ENCODE peak calls at places on chromosomes 2 and 18, in five cellular contexts. Z is stomach, I is SK-N-SH, F is breast epithelium, V is spleen. B is an unnamed sample. For H3K4me1, the result is how much of the 10 kb centered on the place peaks cover.

GRCh38 chr2:8977758-8978157 is 25.7 kb downstream of the MBOAT2 start:
- DNase-seq in F (no peak), V (no peak), Z (no peak), I (no peak), B (no peak)

GRCh38 chr2:160920791-160921303 is 239.4 kb upstream of the TANK start:
- DNase-seq in I (peak), Z (no peak), V (no peak), F (no peak), B (no peak)

GRCh38 chr2:146990311-146990781 is 854.5 kb upstream of the ACVR2A start:
- DNase-seq in Z (no peak), F (no peak), I (no peak), V (no peak), B (no peak)

GRCh38 chr18:45935591-45936335 is 31.4 kb downstream of the EPG5 start:
- DNase-seq in Z (no peak), F (no peak), I (no peak), V (no peak), B (no peak)

GRCh38 chr2:188984680-188985079 is 10.5 kb downstream of the COL3A1 start:
- DNase-seq in I (no peak), Z (no peak), V (no peak), F (no peak), B (no peak)

GRCh38 chr2:148513425-148513824 is 131.1 kb upstream of the EPC2 start:
- DNase-seq in V (no peak), F (no peak), Z (no peak), I (no peak), B (no peak)

GRCh38 chr2:43944915-43945314 is 50.9 kb downstream of the LRPPRC start:
- DNase-seq in I (no peak), F (no peak), V (no peak), Z (no peak), B (no peak)

GRCh38 chr2:239789711-239790110 is 235.4 kb downstream of the NDUFA10 start:
- DNase-seq in F (peak), V (peak), Z (no peak), I (no peak), B (no peak)

GRCh38 chr2:45339253-45339652 is 271.8 kb downstream of the SRBD1 start:
- DNase-seq in Z (no peak), F (no peak), V (no peak), I (no peak), B (peak)

GRCh38 chr2:109700680-109701274 is 86.6 kb downstream of the SOWAHC start:
- DNase-seq in Z (no peak), I (no peak), V (no peak), F (no peak), B (no peak)

GRCh38 chr2:120452131-120452530 is 106.2 kb downstream of the INHBB start:
- DNase-seq in V (peak), I (no peak), F (no peak), Z (no peak), B (no peak)

GRCh38 chr18:63138469-63139340 is 180.9 kb downstream of the BCL2 start:
- DNase-seq in I (no peak), Z (no peak), F (no peak), V (peak), B (no peak)

GRCh38 chr18:27845897-27846296 is 331.0 kb downstream of the CDH2 start:
- DNase-seq in V (no peak), F (no peak), I (no peak), Z (no peak), B (no peak)

GRCh38 chr2:147384659-147385058 is 460.2 kb upstream of the ACVR2A start:
- DNase-seq in I (no peak), V (no peak), Z (no peak), F (no peak), B (no peak)

GRCh38 chr18:31508781-31509180 is 10.8 kb downstream of the DSG2 start:
- DNase-seq in I (no peak), V (no peak), F (no peak), Z (no peak), B (no peak)

GRCh38 chr18:37566479-37567060 is 972 bp upstream of the CELF4 start:
- DNase-seq in I (peak), Z (no peak), F (no peak), V (peak), B (no peak)

GRCh38 chr2:229297284-229297683 is 26.2 kb upstream of the PID1 start:
- DNase-seq in F (no peak), I (no peak), Z (no peak), V (no peak), B (no peak)

GRCh38 chr2:143901185-143901842 is 618.6 kb downstream of the ZEB2 start:
- DNase-seq in F (no peak), V (no peak), Z (no peak), I (no peak), B (no peak)

GRCh38 chr2:52036036-52036435 is 1004.1 kb upstream of the NRXN1 start:
- DNase-seq in I (no peak), F (no peak), V (no peak), Z (no peak), B (no peak)

GRCh38 chr18:577606-578005 is 2.6 kb upstream of the CETN1 start:
- DNase-seq in V (no peak), F (no peak), Z (no peak), I (no peak), B (no peak)

GRCh38 chr18:62346327-62347090 is 21.4 kb downstream of the TNFRSF11A start:
- DNase-seq in F (no peak), Z (no peak), V (no peak), I (no peak), B (no peak)

GRCh38 chr2:198004921-198005829 is 200.8 kb downstream of the PLCL1 start:
- DNase-seq in I (no peak), V (no peak), Z (no peak), F (no peak), B (no peak)

GRCh38 chr18:61713502-61713901 is 179.3 kb downstream of the RNF152 start:
- DNase-seq in V (no peak), F (no peak), I (no peak), Z (no peak), B (no peak)

GRCh38 chr2:189613077-189613636 is 32.6 kb upstream of the SLC40A1 start:
- DNase-seq in F (no peak), I (no peak), Z (no peak), V (no peak), B (no peak)

GRCh38 chr2:241011296-241011600 is 12.8 kb downstream of the SNED1 start:
- DNase-seq in F (peak), V (peak), I (no peak), Z (peak), B (peak)

GRCh38 chr2:41920812-41921211 is 127.0 kb upstream of the PKDCC start:
- DNase-seq in Z (no peak), I (no peak), V (no peak), F (no peak), B (no peak)

GRCh38 chr2:65263257-65263656 is 35.6 kb downstream of the ACTR2 start:
- DNase-seq in V (no peak), F (no peak), I (no peak), Z (no peak), B (no peak)

GRCh38 chr2:112811841-112812306 is 24.7 kb downstream of the IL1B start:
- DNase-seq in V (no peak), F (no peak), Z (no peak), I (no peak), B (no peak)

GRCh38 chr2:178484245-178485041 is 4.2 kb downstream of the PLEKHA3 start:
- DNase-seq in V (no peak), F (no peak), I (no peak), Z (peak), B (no peak)

GRCh38 chr2:230797515-230798495 is 66.9 kb upstream of the ITM2C start:
- DNase-seq in I (no peak), Z (no peak), F (no peak), V (no peak), B (no peak)

GRCh38 chr2:51673628-51674027 is 641.7 kb upstream of the NRXN1 start:
- DNase-seq in I (no peak), F (no peak), Z (no peak), V (no peak), B (no peak)

GRCh38 chr2:112121682-112122254 is 16.4 kb upstream of the FBLN7 start:
- DNase-seq in V (no peak), F (no peak), I (peak), Z (no peak), B (no peak)

GRCh38 chr2:118056165-118056534 is 32.1 kb upstream of the INSIG2 start:
- DNase-seq in I (no peak), F (no peak), Z (no peak), V (no peak), B (no peak)

DNA sequence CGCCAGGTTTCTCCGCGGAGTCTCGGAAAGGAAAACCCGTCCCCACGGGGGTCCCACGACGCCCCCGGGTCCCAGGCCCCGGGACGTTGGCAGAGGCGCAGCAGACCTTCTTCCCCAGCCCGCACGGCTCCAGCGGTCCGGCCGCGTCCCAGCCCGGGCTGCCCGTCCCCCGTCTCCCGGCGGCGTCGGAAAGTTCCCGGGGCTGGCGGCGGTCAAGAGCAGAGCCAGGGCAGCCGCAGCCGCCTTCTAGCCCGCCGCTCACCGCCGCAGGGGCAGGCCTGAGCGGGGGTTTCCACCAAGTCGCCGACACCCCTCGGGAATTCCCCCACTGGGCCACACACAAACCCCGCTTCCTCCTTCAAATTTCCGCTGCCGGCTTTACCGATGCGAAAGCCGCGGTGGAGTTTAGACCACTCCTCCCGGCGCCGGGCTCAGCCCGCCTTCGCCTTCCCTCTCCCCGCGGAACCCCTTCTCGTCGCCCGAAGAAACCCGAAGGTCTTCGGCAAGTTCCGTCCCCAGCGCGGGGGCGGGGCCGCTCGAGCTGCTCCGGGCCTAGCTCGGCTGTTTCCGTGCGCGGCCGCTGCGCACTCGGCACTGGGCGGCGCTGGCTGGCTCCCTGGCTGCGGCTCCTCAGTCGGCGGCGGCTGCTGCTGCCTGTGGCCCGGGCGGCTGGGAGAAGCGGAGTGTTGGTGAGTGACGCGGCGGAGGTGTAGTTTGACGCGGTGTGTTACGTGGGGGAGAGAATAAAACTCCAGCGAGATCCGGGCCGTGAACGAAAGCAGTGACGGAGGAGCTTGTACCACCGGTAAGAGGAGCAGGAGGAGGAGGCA is at the start of gene CREB1:
- DNase-seq in F (peak), V (peak), I (peak), Z (peak), B (peak)
- H3K4me1 ChIP-seq in F (under half), V (half or more), I (under half), Z (half or more), B (under half)

DNA sequence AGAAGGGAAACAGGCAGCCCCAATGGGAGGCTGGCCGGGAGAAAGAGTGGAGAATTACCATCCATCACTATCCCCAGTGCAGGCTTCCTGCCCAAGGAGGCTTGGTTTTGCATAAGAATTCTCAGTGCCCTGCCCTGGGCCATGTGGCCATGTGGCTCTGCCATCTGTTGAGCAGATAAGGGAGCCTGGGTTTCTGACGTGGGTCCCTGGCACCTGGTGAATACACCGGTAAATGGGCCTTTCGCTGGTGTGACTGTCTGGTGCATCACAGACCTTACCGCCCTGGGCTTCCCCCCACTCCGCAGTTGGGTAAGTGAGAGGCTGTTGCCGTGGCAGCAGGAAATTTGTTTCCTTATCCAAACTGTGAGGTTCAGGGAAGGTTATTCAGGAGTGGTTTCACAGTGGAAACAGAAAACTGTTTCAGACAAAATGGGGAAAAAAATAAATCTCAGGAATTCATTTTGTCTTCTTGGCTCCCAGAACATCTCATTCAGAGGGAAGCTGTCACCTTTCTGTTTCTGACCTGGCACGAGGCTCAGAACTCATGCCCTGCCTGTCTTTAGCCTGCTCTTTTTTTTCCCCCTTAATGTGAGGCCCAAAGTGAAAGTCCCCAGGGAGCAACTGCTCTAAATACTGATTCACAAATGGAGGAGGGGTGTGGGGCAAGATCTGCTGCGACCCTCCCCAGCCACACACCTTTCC is 54.7 kb upstream of the TMEM163 start:
- DNase-seq in V (no peak), F (no peak), Z (peak), I (peak), B (no peak)
- H3K4me3 ChIP-seq in V (no peak), F (no peak), Z (no peak), I (no peak), B (no peak)

DNA sequence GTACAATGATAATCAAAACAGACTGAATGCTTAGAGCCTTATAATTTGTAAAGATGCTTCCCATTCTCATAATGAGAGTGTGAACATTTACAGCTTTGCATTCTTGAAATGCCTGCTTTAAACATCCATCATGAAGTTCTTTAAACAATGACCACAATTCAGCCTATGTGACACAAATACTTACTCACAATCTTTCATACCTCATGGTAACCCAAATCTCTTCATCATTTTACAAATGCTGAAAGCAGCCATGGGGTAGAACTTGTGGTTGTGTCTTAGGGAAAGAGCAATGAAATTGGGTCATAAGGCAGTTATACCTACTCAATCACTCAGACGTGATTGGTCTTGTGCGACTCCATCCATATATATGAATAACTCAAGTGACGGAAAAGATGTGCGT is 140.7 kb downstream of the RND3 start:
- DNase-seq in I (no peak), Z (no peak), F (no peak), V (no peak), B (no peak)
- TF ChIP-seq POLR2AphosphoS5 in I (no peak), Z (no peak), F (no peak), V (no peak), B (no peak)

GRCh38 chr2:71226965-71227560 is at the start of gene PAIP2B:
- DNase-seq in F (peak), I (peak), V (peak), Z (peak), B (peak)

GRCh38 chr2:71224457-71224856 is 2.4 kb downstream of the PAIP2B start:
- DNase-seq in I (no peak), Z (no peak), V (no peak), F (no peak), B (no peak)

GRCh38 chr2:71226391-71226964 is 425 bp downstream of the PAIP2B start:
- DNase-seq in I (peak), V (peak), F (peak), Z (peak), B (no peak)

GRCh38 chr2:71223767-71224333 is 3.1 kb downstream of the PAIP2B start:
- DNase-seq in F (peak), Z (peak), I (peak), V (no peak), B (no peak)

DNA sequence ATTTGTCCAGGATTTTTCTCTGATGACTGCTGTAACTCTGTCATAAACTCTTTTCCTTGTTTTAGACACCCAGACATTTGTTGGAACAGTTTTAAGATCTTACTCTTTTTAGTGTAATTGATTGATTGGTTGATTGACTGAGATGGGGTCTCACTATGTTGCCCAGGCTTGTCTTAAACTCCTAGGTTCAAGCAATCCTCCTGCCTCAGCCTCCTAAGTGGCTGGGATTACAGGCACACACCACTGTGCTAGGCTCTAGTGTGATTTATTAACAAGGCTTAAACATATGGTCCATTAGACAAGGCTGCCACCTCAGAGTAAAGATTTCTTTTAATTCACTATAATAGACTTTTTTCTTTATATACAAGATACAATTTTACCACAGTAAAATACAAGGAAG is 2.0 kb downstream of the PAIP2B start:
- DNase-seq in F (no peak), I (no peak), V (no peak), Z (no peak), B (no peak)
- H3K4me1 ChIP-seq in F (under half), I (under half), V (under half), Z (under half), B (under half)

DNA sequence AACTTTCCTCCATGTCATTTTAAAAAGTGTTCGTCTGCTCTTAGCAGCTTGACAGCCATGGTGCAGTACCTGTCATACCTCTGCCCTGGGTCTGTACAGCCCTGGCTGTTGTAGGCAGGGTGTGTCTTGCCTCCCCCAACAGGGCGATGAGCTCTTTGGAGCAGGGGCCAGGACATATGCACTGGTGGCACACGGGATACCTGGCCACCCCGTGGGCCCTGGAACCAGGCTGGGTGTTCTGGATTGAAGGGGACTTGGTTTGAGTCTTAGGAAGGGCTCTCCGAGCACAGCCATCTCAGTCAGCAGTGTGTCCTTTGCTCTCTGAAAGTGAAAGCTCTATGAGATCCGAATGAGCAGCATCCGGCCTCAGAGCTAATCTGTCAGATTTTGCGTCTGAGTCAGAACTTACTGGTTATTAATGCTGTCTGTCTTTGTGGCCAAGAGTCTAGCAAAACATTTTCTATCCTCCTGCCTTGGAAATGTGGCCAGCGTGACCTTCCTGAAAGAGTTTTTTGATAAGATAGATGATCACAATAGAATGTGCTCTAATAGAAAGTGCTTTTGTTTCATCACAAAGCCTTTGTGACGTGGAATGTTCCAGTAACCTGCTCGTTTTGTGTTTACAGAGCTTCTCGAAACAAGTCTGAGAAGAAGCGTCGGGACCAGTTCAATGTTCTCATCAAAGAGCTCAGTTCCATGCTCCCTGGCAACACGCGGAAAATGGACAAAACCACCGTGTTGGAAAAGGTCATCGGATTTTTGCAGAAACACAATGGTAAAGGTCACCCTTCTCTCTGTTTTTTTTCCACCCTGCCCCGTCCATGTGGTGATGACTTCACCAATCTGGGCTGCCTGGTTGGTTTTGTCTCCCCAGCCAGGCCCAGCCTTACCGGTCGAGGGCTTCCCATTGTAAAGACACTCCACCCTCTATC is 77.3 kb upstream of the RPL31 start:
- DNase-seq in V (no peak), I (no peak), F (no peak), Z (peak), B (no peak)
- H3K4me3 ChIP-seq in V (no peak), I (peak), F (peak), Z (peak), B (peak)

DNA sequence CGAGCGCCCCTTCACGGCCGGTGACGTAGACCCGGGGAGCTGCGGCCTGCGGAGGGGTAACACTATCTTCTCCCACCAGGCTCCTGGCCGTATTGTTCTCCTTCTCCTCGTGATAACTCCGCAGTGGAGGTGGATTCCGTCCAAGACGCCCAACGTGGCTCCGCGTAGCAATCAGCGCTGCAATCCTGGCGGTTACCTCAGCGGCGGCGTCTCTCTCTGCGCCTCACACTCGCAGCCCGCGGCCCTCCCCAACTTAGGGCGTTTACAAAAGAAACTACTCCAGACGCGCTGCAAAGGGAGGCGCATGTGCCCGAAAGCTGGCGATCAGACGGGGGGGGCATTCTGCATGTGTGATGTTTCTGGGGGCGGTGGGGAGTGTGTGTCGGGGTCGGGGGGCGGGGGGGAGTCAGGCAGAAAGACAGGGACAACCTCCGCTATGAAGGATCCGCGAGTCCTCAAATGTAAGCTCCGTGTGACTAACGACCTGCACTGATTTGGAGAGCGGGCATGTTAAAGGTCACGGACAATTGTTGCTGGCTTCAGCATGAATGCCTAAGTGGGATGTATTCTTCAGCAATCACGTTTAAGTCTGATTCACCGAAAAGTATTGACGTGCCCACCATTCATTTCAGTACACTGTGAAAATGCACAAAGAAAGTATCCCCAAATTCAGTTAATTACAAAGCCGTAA is 1.3 kb upstream of the ZNF516 start:
- DNase-seq in F (no peak), V (peak), I (peak), Z (peak), B (no peak)
- TF ChIP-seq POLR2AphosphoS5 in F (no peak), V (peak), I (no peak), Z (no peak), B (no peak)